ENCODE peak calls at places on chromosomes 7 and 10, in eight cellular contexts. U is renal cortical epithelial cell; D is pancreas; J is RWPE1; H is NCI-H1092; Y is T-helper 17 cell; F is cerebellar cortex; V is stimulated activated CD4-positive, alpha-beta T cell treated with anti-CD3 and anti-CD28 coated beads, Interleukin-1b, Interleukin-23, amount 100 ng/mL, for 24 hours. P is an unnamed sample.

GRCh38 chr7:81014266-81014665 is 95.4 kb upstream of the SEMA3C start:
- DNase-seq in U (peak; percentile 44), D (no peak), J (peak; percentile 46), H (no peak), Y (no peak), F (no peak), V (no peak), P (no peak)

GRCh38 chr7:104843198-104843597 is 170.8 kb upstream of the KMT2E start:
- DNase-seq in U (no peak), D (no peak), J (no peak), H (no peak), Y (no peak), F (no peak), V (no peak), P (no peak)

GRCh38 chr10:71065659-71066058 is 146.7 kb upstream of the UNC5B start:
- DNase-seq in U (no peak), D (no peak), J (no peak), H (no peak), Y (no peak), F (no peak), V (no peak), P (no peak)

GRCh38 chr10:105952153-105952552 is 1212.4 kb downstream of the SORCS1 start:
- DNase-seq in U (peak; percentile 86), D (no peak), J (peak; percentile 51), H (no peak), Y (no peak), F (no peak), V (no peak), P (peak; percentile 59)

GRCh38 chr10:6072215-6072941 is 10.2 kb upstream of the IL2RA start:
- DNase-seq in U (no peak), D (no peak), J (no peak), H (no peak), Y (no peak), F (no peak), V (no peak), P (no peak)

GRCh38 chr7:22628112-22628511 is 98.9 kb upstream of the IL6 start:
- DNase-seq in U (no peak), D (no peak), J (no peak), H (no peak), Y (no peak), F (no peak), V (no peak), P (no peak)

GRCh38 chr7:149229526-149229925 is 9.9 kb upstream of the ZNF212 start:
- DNase-seq in U (no peak), D (no peak), J (no peak), H (no peak), Y (no peak), F (no peak), V (no peak), P (no peak)

GRCh38 chr7:117870405-117870905 is 2.8 kb downstream of the CTTNBP2 start:
- DNase-seq in U (no peak), D (no peak), J (no peak), H (no peak), Y (no peak), F (peak; percentile 5), V (no peak), P (no peak)

GRCh38 chr7:593324-594115 is 73.9 kb upstream of the PDGFA start:
- DNase-seq in U (no peak), D (peak; percentile 43), J (no peak), H (no peak), Y (peak; percentile 55), F (peak; percentile 24), V (no peak), P (peak; percentile 47)

GRCh38 chr7:28536259-28536658 is 123.9 kb downstream of the CREB5 start:
- DNase-seq in U (peak; percentile 62), D (no peak), J (peak; percentile 25), H (no peak), Y (no peak), F (no peak), V (no peak), P (no peak)

GRCh38 chr10:43921478-43921877 is 272.8 kb upstream of the ZNF32 start:
- DNase-seq in U (no peak), D (no peak), J (no peak), H (no peak), Y (no peak), F (no peak), V (no peak), P (no peak)

GRCh38 chr10:124688889-124689670 is 55.1 kb downstream of the FAM53B start:
- DNase-seq in U (peak; percentile 32), D (no peak), J (peak; percentile 55), H (no peak), Y (no peak), F (no peak), V (peak; percentile 43), P (peak; percentile 93)

GRCh38 chr7:39248693-39249090 is 271.0 kb downstream of the POU6F2 start:
- DNase-seq in U (peak; percentile 22), D (no peak), J (no peak), H (no peak), Y (no peak), F (no peak), V (no peak), P (no peak)

GRCh38 chr7:89695241-89695640 is 459.0 kb upstream of the STEAP1 start:
- DNase-seq in U (no peak), D (no peak), J (no peak), H (no peak), Y (no peak), F (no peak), V (no peak), P (no peak)

GRCh38 chr7:94030634-94031033 is 26.5 kb upstream of the BET1 start:
- DNase-seq in U (no peak), D (no peak), J (no peak), H (no peak), Y (no peak), F (no peak), V (no peak), P (no peak)